ENCODE peak calls at places on chromosomes 4 and X, in six cellular contexts. F is ascending aorta; T is SK-N-SH; Q is activated T-helper 1 cell treated with anti-CD3 and anti-CD28 coated beads, Interleukin-2, amount 50 U/mL, for 16 hours; E is DND-41; M is fibroblast of gingiva. J is an unnamed sample.

GRCh38 chr4:127632420-127633403 is at the start of gene INTU:
- DNase-seq in T (peak; percentile 84), E (no peak), M (peak; percentile 95), Q (no peak), F (peak; percentile 97), J (peak; percentile 92)

GRCh38 chr4:73867783-73868182 is 1.4 kb upstream of the CXCL1 start:
- DNase-seq in F (no peak), E (no peak), M (no peak), T (no peak), Q (no peak), J (no peak)

GRCh38 chr4:8581094-8581861 is 1.1 kb downstream of the GPR78 start:
- DNase-seq in F (no peak), E (no peak), T (no peak), Q (no peak), M (no peak), J (no peak)

GRCh38 chrX:134158821-134159512 is 78.0 kb upstream of the CCDC160 start:
- DNase-seq in F (no peak), Q (no peak), M (no peak), T (no peak), E (no peak), J (no peak)

GRCh38 chrX:39504850-39505259 is 592.9 kb downstream of the BCOR start:
- DNase-seq in E (no peak), M (no peak), T (no peak), Q (no peak), F (no peak), J (no peak)

GRCh38 chr4:151099976-151100417 is 569 bp downstream of the RPS3A start:
- DNase-seq in Q (no peak), M (peak; percentile 44), F (no peak), T (peak; percentile 37), E (no peak), J (no peak)

GRCh38 chrX:13219990-13220764 is 99.7 kb downstream of the ATXN3L start:
- DNase-seq in T (no peak), F (no peak), E (no peak), M (peak; percentile 22), Q (no peak), J (no peak)

GRCh38 chr4:101864660-101865059 is 74.1 kb downstream of the BANK1 start:
- DNase-seq in T (no peak), M (no peak), Q (no peak), E (no peak), F (no peak), J (no peak)

GRCh38 chrX:63784346-63784901 is 590 bp downstream of the ARHGEF9 start:
- DNase-seq in T (no peak), Q (no peak), E (peak; percentile 9), M (no peak), F (no peak), J (no peak)

GRCh38 chrX:50865311-50865710 is 45.2 kb upstream of the BMP15 start:
- DNase-seq in M (no peak), T (no peak), E (no peak), F (no peak), Q (no peak), J (no peak)

GRCh38 chr4:110484767-110485166 is 8.8 kb downstream of the ENPEP start:
- DNase-seq in M (peak; percentile 65), T (no peak), E (no peak), Q (no peak), F (no peak), J (no peak)

GRCh38 chr4:181193162-181193930 is 1049.9 kb upstream of the TENM3 start:
- DNase-seq in T (no peak), E (no peak), M (no peak), F (no peak), Q (no peak), J (no peak)

GRCh38 chr4:121764702-121765367 is at the start of gene SMIM43:
- DNase-seq in T (peak; percentile 32), F (no peak), Q (no peak), E (no peak), M (peak; percentile 9), J (peak; percentile 79)

GRCh38 chr4:151624606-151625565 is 135.9 kb downstream of the GATB start:
- DNase-seq in M (no peak), F (peak; percentile 62), E (no peak), Q (no peak), T (no peak), J (no peak)

GRCh38 chr4:151324449-151325319 is 721 bp downstream of the SH3D19 start:
- DNase-seq in F (peak; percentile 82), M (peak; percentile 31), T (peak; percentile 64), E (no peak), Q (no peak), J (no peak)

J was measured in D341Med.